ENCODE peak calls at places on chromosomes 13 and 19, in ten cellular contexts. O is suprapubic skin, Z is GM12878, Q is esophagus muscularis mucosa, H is tibial nerve, C is K562, U is transverse colon, D is A549, J is stomach, B is sigmoid colon. G is an unnamed sample.

GRCh38 chr13:110017379-110017778 is 231.0 kb upstream of the IRS2 start:
- DNase-seq in O (no peak), Z (no peak), Q (no peak), H (no peak), C (no peak), U (no peak), D (peak), J (no peak), B (no peak), G (no peak)

GRCh38 chr19:7294571-7295212 is 478 bp upstream of the INSR start:
- DNase-seq in O (peak), Z (no peak), Q (no peak), H (peak), C (peak), U (peak), D (peak), J (peak), B (peak), G (peak)

GRCh38 chr19:1181606-1182005 is 7.5 kb upstream of the SBNO2 start:
- DNase-seq in O (no peak), Z (no peak), Q (no peak), H (no peak), C (no peak), U (peak), D (no peak), J (peak), B (no peak), G (no peak)

GRCh38 chr19:48965806-48966540 is 864 bp downstream of the FTL start:
- DNase-seq in O (peak), Z (peak), Q (peak), H (peak), C (peak), U (peak), D (peak), J (peak), B (peak), G (peak)

GRCh38 chr19:2805991-2806649 is 13.5 kb upstream of the ZNF554 start:
- DNase-seq in O (no peak), Z (no peak), Q (no peak), H (no peak), C (no peak), U (no peak), D (no peak), J (no peak), B (no peak), G (no peak)

GRCh38 chr13:36848228-36848982 is 29.4 kb downstream of the RFXAP start:
- DNase-seq in O (no peak), Z (no peak), Q (no peak), H (no peak), C (peak), U (no peak), D (peak), J (no peak), B (no peak), G (no peak)

GRCh38 chr19:5772416-5772815 is 12.1 kb downstream of the PRR22 start:
- DNase-seq in O (no peak), Z (no peak), Q (no peak), H (no peak), C (no peak), U (no peak), D (no peak), J (no peak), B (no peak), G (no peak)

GRCh38 chr13:42735011-42735410 is 46.4 kb upstream of the FAM216B start:
- DNase-seq in O (no peak), Z (no peak), Q (no peak), H (no peak), C (no peak), U (no peak), D (no peak), J (no peak), B (no peak), G (no peak)

GRCh38 chr19:47035495-47036232 is 12.8 kb downstream of the TMEM160 start:
- DNase-seq in O (peak), Z (peak), Q (peak), H (peak), C (peak), U (peak), D (peak), J (peak), B (peak), G (peak)

GRCh38 chr19:48480476-48481190 is 11.5 kb downstream of the CYTH2 start:
- DNase-seq in O (no peak), Z (no peak), Q (no peak), H (no peak), C (no peak), U (peak), D (no peak), J (no peak), B (no peak), G (peak)

GRCh38 chr13:64688893-64689677 is 2541.1 kb downstream of the PCDH9 start:
- DNase-seq in O (no peak), Z (no peak), Q (no peak), H (no peak), C (no peak), U (no peak), D (peak), J (no peak), B (no peak), G (no peak)

GRCh38 chr19:15922021-15922420 is 12.3 kb downstream of the CYP4F11 start:
- DNase-seq in O (no peak), Z (no peak), Q (no peak), H (no peak), C (no peak), U (no peak), D (no peak), J (no peak), B (no peak), G (no peak)

GRCh38 chr19:55497777-55498176 is 9.5 kb downstream of the SSC5D start:
- DNase-seq in O (no peak), Z (no peak), Q (no peak), H (no peak), C (no peak), U (no peak), D (no peak), J (no peak), B (no peak), G (no peak)

GRCh38 chr13:93243375-93244063 is 16.9 kb downstream of the GPC6 start:
- DNase-seq in O (no peak), Z (no peak), Q (no peak), H (no peak), C (no peak), U (no peak), D (no peak), J (no peak), B (no peak), G (no peak)

GRCh38 chr19:4584670-4585460 is 25.4 kb upstream of the SEMA6B start:
- DNase-seq in O (no peak), Z (no peak), Q (no peak), H (no peak), C (peak), U (no peak), D (no peak), J (no peak), B (no peak), G (no peak)

GRCh38 chr13:45482571-45483173 is 17.9 kb downstream of the COG3 start:
- DNase-seq in O (no peak), Z (no peak), Q (no peak), H (no peak), C (no peak), U (no peak), D (no peak), J (no peak), B (no peak), G (no peak)

GRCh38 chr19:50669319-50670101 is 20.3 kb downstream of the C19orf81 start:
- DNase-seq in O (no peak), Z (no peak), Q (no peak), H (no peak), C (peak), U (peak), D (peak), J (peak), B (no peak), G (no peak)

GRCh38 chr13:39201075-39201630 is 162.9 kb downstream of the NHLRC3 start:
- DNase-seq in O (no peak), Z (no peak), Q (no peak), H (no peak), C (no peak), U (no peak), D (no peak), J (no peak), B (no peak), G (no peak)

GRCh38 chr19:46951236-46951986 is 68.2 kb upstream of the NPAS1 start:
- DNase-seq in O (no peak), Z (no peak), Q (no peak), H (no peak), C (no peak), U (peak), D (peak), J (no peak), B (no peak), G (no peak)

GRCh38 chr19:4722671-4723464 is 774 bp downstream of the DPP9 start:
- DNase-seq in O (no peak), Z (no peak), Q (no peak), H (no peak), C (no peak), U (no peak), D (no peak), J (peak), B (no peak), G (peak)

GRCh38 chr19:7672522-7672921 is 3.7 kb downstream of the RETN start:
- DNase-seq in O (no peak), Z (no peak), Q (no peak), H (no peak), C (no peak), U (no peak), D (no peak), J (no peak), B (no peak), G (no peak)

GRCh38 chr19:1088419-1089066 is 6.6 kb downstream of the POLR2E start:
- DNase-seq in O (no peak), Z (no peak), Q (no peak), H (no peak), C (no peak), U (no peak), D (no peak), J (peak), B (no peak), G (no peak)

GRCh38 chr13:26508885-26509284 is 48.6 kb upstream of the WASF3 start:
- DNase-seq in O (peak), Z (no peak), Q (no peak), H (peak), C (no peak), U (peak), D (peak), J (peak), B (peak), G (no peak)

GRCh38 chr19:13923194-13923987 is 14.8 kb downstream of the PODNL1 start:
- DNase-seq in O (no peak), Z (no peak), Q (no peak), H (no peak), C (no peak), U (no peak), D (no peak), J (no peak), B (no peak), G (no peak)

GRCh38 chr19:18408053-18408476 is 10.6 kb upstream of the LRRC25 start:
- DNase-seq in O (no peak), Z (peak), Q (no peak), H (no peak), C (peak), U (peak), D (no peak), J (peak), B (no peak), G (no peak)

GRCh38 chr13:97114696-97115095 is 107.4 kb upstream of the MBNL2 start:
- DNase-seq in O (no peak), Z (no peak), Q (no peak), H (no peak), C (no peak), U (no peak), D (no peak), J (no peak), B (no peak), G (no peak)

GRCh38 chr13:35378939-35379338 is 97.5 kb downstream of the MAB21L1 start:
- DNase-seq in O (no peak), Z (no peak), Q (no peak), H (no peak), C (no peak), U (no peak), D (no peak), J (no peak), B (no peak), G (no peak)

GRCh38 chr13:74289861-74290260 is 155.7 kb upstream of the KLF12 start:
- DNase-seq in O (no peak), Z (no peak), Q (no peak), H (no peak), C (no peak), U (no peak), D (no peak), J (no peak), B (no peak), G (no peak)

GRCh38 chr13:102983496-102983895 is 82.7 kb downstream of the SLC10A2 start:
- DNase-seq in O (no peak), Z (no peak), Q (peak), H (no peak), C (no peak), U (no peak), D (no peak), J (no peak), B (no peak), G (no peak)

GRCh38 chr19:13044160-13044853 is 49.0 kb downstream of the NFIX start:
- DNase-seq in O (no peak), Z (no peak), Q (no peak), H (no peak), C (no peak), U (no peak), D (no peak), J (no peak), B (no peak), G (no peak)

GRCh38 chr19:41407271-41407670 is 9.7 kb downstream of the BCKDHA start:
- DNase-seq in O (no peak), Z (no peak), Q (no peak), H (no peak), C (no peak), U (no peak), D (no peak), J (no peak), B (no peak), G (no peak)

GRCh38 chr19:41411094-41411493 is 13.5 kb downstream of the BCKDHA start:
- DNase-seq in O (no peak), Z (no peak), Q (no peak), H (no peak), C (no peak), U (no peak), D (no peak), J (no peak), B (no peak), G (no peak)

GRCh38 chr19:41408256-41408655 is 10.6 kb downstream of the BCKDHA start:
- DNase-seq in O (no peak), Z (no peak), Q (no peak), H (no peak), C (no peak), U (no peak), D (no peak), J (no peak), B (no peak), G (no peak)

GRCh38 chr19:41410655-41411054 is 13.0 kb downstream of the BCKDHA start:
- DNase-seq in O (no peak), Z (no peak), Q (no peak), H (no peak), C (no peak), U (no peak), D (no peak), J (no peak), B (no peak), G (no peak)

GRCh38 chr19:41409288-41409687 is 11.7 kb downstream of the BCKDHA start:
- DNase-seq in O (no peak), Z (no peak), Q (no peak), H (no peak), C (peak), U (no peak), D (peak), J (peak), B (no peak), G (no peak)
- TF ChIP-seq EP300 in O (no peak), Z (no peak), Q (no peak), H (no peak), C (no peak), U (no peak), D (no peak), J (no peak), B (no peak), G (no peak)

GRCh38 chr13:113387396-113387795 is 23.5 kb upstream of the GRTP1 start:
- DNase-seq in O (no peak), Z (no peak), Q (no peak), H (no peak), C (no peak), U (no peak), D (no peak), J (no peak), B (peak), G (no peak)

GRCh38 chr13:113378825-113379224 is 14.9 kb upstream of the GRTP1 start:
- DNase-seq in O (peak), Z (no peak), Q (no peak), H (no peak), C (no peak), U (no peak), D (no peak), J (no peak), B (peak), G (no peak)

GRCh38 chr13:113383089-113383488 is 19.2 kb upstream of the GRTP1 start:
- DNase-seq in O (no peak), Z (no peak), Q (no peak), H (no peak), C (no peak), U (no peak), D (no peak), J (no peak), B (peak), G (no peak)
- H3K27ac ChIP-seq in O (no peak), Z (no peak), Q (no peak), H (no peak), C (no peak), U (no peak), D (no peak), J (no peak), B (no peak), G (no peak)

GRCh38 chr13:27788271-27788670 is 4.0 kb upstream of the GSX1 start:
- DNase-seq in O (no peak), Z (no peak), Q (no peak), H (no peak), C (no peak), U (no peak), D (no peak), J (no peak), B (no peak), G (no peak)

GRCh38 chr13:27783111-27783510 is 9.2 kb upstream of the GSX1 start:
- DNase-seq in O (no peak), Z (no peak), Q (no peak), H (no peak), C (no peak), U (no peak), D (peak), J (no peak), B (no peak), G (no peak)
- TF ChIP-seq CTCF in O (no peak), Z (no peak), Q (peak), H (no peak), C (peak), U (no peak), D (no peak), J (peak), B (no peak), G (no peak)

GRCh38 chr13:100095498-100095897 is 6.6 kb downstream of the PCCA start:
- DNase-seq in O (no peak), Z (no peak), Q (no peak), H (no peak), C (no peak), U (no peak), D (no peak), J (no peak), B (no peak), G (no peak)
- TF ChIP-seq EP300 in O (no peak), Z (no peak), Q (no peak), H (no peak), C (no peak), U (no peak), D (no peak), J (no peak), B (no peak), G (no peak)

DNA sequence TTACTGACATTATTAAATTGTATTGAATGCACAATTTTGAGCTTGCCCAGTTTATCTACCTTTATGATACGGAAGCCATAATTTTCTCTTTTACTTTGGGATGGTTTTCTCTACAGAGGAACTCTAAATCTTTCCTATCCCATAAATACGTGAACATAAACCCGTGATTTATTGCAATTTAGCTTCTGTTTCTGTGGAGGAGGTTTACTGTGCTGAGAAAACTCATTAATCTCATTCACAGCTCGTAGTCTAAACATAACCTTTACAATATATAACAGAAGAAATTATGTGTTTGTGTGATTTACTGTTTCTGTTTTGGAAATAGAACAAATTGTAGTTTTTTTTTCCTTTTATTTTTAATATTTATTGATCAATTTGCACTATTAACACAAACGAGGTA is 207.1 kb upstream of the PCDH9 start:
- DNase-seq in O (no peak), Z (no peak), Q (no peak), H (no peak), C (no peak), U (no peak), D (no peak), J (no peak), B (no peak), G (no peak)
- H3K27ac ChIP-seq in O (no peak), Z (no peak), Q (no peak), H (no peak), C (no peak), U (no peak), D (no peak), J (no peak), B (no peak), G (no peak)

G was measured in ovary.